ENCODE peak calls at places on chromosomes 2 and 18, in five cellular contexts. P is K562, Y is PC-9, J is GM23248, L is keratinocyte. M is an unnamed sample.

GRCh38 chr2:68925298-68925885 is 27.3 kb downstream of the GKN2 start:
- DNase-seq in P (peak), Y (peak), J (peak), L (no peak), M (peak)

GRCh38 chr2:216424305-216424704 is 12.0 kb downstream of the SMARCAL1 start:
- DNase-seq in P (no peak), Y (no peak), J (peak), L (no peak), M (no peak)

GRCh38 chr2:2824588-2824987 is 493.5 kb upstream of the MYT1L start:
- DNase-seq in P (no peak), Y (no peak), J (no peak), L (no peak), M (no peak)

GRCh38 chr2:19392191-19392590 is 33.8 kb upstream of the OSR1 start:
- DNase-seq in P (no peak), Y (no peak), J (no peak), L (no peak), M (no peak)

GRCh38 chr18:62348474-62348873 is 23.4 kb downstream of the TNFRSF11A start:
- DNase-seq in P (no peak), Y (no peak), J (no peak), L (no peak), M (no peak)

GRCh38 chr2:240255165-240255491 is 114.7 kb upstream of the OTOS start:
- DNase-seq in P (no peak), Y (no peak), J (no peak), L (no peak), M (no peak)

GRCh38 chr2:70498054-70498453 is 55.6 kb downstream of the TGFA start:
- DNase-seq in P (peak), Y (no peak), J (no peak), L (no peak), M (peak)

GRCh38 chr2:21256006-21256405 is 132.2 kb downstream of the TDRD15 start:
- DNase-seq in P (peak), Y (no peak), J (no peak), L (peak), M (peak)

GRCh38 chr2:75309596-75310290 is 110.4 kb upstream of the TACR1 start:
- DNase-seq in P (no peak), Y (no peak), J (peak), L (no peak), M (no peak)

GRCh38 chr2:158795110-158795924 is at the start of gene DAPL1:
- DNase-seq in P (no peak), Y (peak), J (no peak), L (no peak), M (no peak)

GRCh38 chr2:216142540-216142939 is 33.4 kb downstream of the XRCC5 start:
- DNase-seq in P (no peak), Y (no peak), J (peak), L (no peak), M (no peak)

GRCh38 chr2:99217929-99218501 is 37.0 kb downstream of the MRPL30 start:
- DNase-seq in P (peak), Y (no peak), J (no peak), L (no peak), M (no peak)

GRCh38 chr18:26652501-26652900 is 104.1 kb upstream of the KCTD1 start:
- DNase-seq in P (no peak), Y (no peak), J (no peak), L (no peak), M (no peak)

GRCh38 chr18:25351773-25352628 is at the start of gene ZNF521:
- DNase-seq in P (peak), Y (peak), J (peak), L (no peak), M (peak)

GRCh38 chr2:204574473-204574872 is 29.2 kb downstream of the PARD3B start:
- DNase-seq in P (no peak), Y (no peak), J (no peak), L (no peak), M (no peak)

GRCh38 chr18:66280470-66280869 is 323.4 kb downstream of the CDH19 start:
- DNase-seq in P (no peak), Y (no peak), J (no peak), L (no peak), M (no peak)

GRCh38 chr2:197274937-197275336 is 35.6 kb downstream of the ANKRD44 start:
- DNase-seq in P (no peak), Y (no peak), J (no peak), L (no peak), M (no peak)

GRCh38 chr18:74784791-74785190 is 187.1 kb downstream of the ZNF407 start:
- DNase-seq in P (no peak), Y (no peak), J (no peak), L (no peak), M (no peak)

GRCh38 chr2:128489580-128490273 is 171.1 kb upstream of the HS6ST1 start:
- DNase-seq in P (no peak), Y (peak), J (no peak), L (no peak), M (no peak)

GRCh38 chr18:22346342-22346967 is 71.3 kb downstream of the CTAGE1 start:
- DNase-seq in P (peak), Y (peak), J (peak), L (no peak), M (no peak)

DNA sequence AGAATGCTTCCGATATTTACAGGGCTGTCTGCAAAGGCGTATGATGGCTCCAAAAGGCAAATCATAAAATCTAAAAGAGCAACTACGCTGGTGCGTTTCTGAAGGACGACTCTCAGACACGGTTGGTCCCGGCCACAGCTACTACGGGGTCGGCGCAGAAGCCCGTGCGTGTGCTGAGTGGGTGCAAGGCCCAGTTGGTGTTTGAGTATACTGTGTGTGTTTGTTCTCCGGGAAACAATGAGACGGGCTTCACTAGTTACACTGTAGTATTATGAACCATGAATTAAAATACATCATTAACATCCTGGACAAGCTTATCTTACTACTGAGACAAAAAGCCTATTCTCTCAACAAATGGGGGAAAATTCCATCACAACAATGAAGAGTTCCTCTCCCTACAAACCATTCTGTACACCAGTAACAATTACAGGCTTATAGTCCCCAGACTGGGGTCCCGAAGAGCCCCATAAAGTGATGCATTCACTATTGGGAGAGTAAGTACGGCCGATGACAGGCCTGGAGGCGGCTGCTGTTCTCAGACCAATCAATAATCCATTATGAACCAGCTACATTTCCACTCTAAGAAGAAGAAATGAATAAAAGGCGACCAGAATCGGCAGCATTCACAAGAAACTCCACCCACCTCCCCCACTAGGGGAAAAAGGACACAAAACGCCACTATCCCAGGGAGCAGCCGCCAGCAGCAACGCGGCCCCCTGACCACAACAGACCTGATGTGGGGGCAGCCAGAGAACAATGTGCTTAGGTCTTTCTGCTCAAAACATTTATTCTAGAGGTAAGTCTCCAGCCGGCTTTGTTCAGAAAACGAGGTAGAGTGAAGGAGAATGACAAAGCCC is 43.3 kb downstream of the ZNF516 start:
- DNase-seq in P (no peak), Y (no peak), J (peak), L (no peak), M (no peak)
- H2AFZ ChIP-seq in P (no peak), Y (no peak), J (peak), L (peak), M (no peak)

GRCh38 chr18:64539852-64540251 is 391.0 kb upstream of the LINC00305 start:
- DNase-seq in P (no peak), Y (no peak), J (no peak), L (no peak), M (no peak)
- H2AFZ ChIP-seq in P (no peak), Y (no peak), J (no peak), L (no peak), M (no peak)

GRCh38 chr2:76512421-76512820 is 801.7 kb upstream of the GCFC2 start:
- DNase-seq in P (no peak), Y (no peak), J (no peak), L (no peak), M (no peak)

GRCh38 chr2:76506538-76506937 is 795.8 kb upstream of the GCFC2 start:
- DNase-seq in P (no peak), Y (no peak), J (no peak), L (no peak), M (no peak)
- H2AFZ ChIP-seq in P (no peak), Y (no peak), J (no peak), L (no peak), M (no peak)

DNA sequence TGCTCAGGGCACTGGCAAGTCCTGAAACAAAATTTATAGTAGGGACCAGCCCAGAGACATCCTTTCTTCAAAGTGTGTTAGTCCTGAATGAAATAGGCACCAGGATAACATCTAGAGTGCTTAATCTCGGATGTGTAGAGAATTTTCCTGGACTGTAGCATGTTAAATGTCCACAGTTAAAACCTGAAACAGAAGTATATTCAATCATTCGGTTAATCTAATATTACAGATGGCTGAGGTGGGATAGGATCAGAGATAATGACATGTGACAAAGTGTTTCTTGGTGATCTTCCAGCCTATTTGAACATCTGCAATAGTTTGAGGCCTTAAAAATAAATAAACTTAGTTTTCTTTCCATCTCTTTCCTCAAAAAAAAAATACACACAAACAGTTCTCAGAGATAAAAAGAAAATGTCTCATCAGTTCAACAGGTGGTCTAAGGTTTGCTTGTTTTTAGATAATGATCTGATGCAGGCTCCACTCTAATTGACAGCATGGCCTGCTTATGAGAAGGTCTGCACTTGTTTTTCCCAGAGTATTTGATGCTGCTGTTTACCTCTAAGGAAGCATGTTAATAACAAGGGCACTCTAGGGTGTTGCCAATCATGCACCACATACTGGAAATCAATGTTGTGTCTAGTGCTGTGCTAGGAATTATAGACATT is 25.9 kb downstream of the CNTNAP5 start:
- DNase-seq in P (no peak), Y (no peak), J (no peak), L (no peak), M (no peak)
- H2AFZ ChIP-seq in P (no peak), Y (no peak), J (no peak), L (no peak), M (no peak)

GRCh38 chr2:25879133-25879730 is 945 bp upstream of the ASXL2 start:
- DNase-seq in P (no peak), Y (peak), J (peak), L (peak), M (no peak)
- H2AFZ ChIP-seq in P (peak), Y (peak), J (peak), L (peak), M (peak)

DNA sequence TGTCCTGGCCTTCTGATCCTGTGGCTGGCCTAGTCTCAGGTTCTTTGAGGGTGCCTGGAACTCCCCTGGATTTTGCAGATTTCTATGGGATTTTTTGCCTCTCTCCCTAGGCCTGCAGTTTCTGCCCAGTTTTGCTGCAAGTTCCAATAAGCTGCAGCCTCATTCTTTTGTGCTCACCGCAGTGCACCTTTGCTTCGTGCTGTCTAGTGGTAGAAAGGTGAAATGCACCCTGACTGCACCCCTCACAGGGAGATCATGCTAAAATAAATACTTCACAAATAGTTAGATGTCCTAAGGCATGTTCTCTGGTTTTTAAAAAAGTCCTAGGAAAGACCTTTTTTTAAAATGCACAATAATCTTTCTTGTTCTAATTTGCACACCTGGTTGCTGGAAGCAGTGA is 72.5 kb downstream of the GNAL start:
- DNase-seq in P (peak), Y (no peak), J (no peak), L (no peak), M (peak)
- H2AFZ ChIP-seq in P (no peak), Y (no peak), J (no peak), L (no peak), M (no peak)

GRCh38 chr2:182444806-182445205 is 18.0 kb upstream of the PDE1A start:
- DNase-seq in P (no peak), Y (no peak), J (no peak), L (no peak), M (no peak)
- H2AFZ ChIP-seq in P (no peak), Y (no peak), J (no peak), L (no peak), M (no peak)

DNA sequence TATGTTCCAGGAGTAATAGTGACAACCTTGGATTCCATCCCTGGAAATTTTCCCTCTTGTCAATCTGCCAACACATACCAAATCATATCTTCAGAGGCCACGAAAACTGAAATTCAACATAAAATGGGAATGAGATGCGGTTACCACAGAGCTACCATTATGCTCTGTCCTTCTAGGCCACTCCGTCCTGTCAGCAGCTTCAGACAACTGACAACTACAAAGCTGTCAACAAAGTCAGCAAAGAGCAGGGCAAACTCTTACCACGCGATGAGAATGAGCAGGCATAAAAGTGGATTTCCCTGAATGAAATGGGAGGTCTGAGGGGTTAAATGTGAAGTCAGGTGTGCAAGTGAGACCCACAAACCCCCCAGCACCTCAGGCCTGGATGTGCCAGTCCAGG is 130.1 kb downstream of the LNPK start:
- DNase-seq in P (no peak), Y (no peak), J (peak), L (no peak), M (no peak)
- H2AFZ ChIP-seq in P (no peak), Y (no peak), J (peak), L (no peak), M (no peak)

GRCh38 chr2:178882666-178883440 is 75.6 kb upstream of the TTN start:
- DNase-seq in P (no peak), Y (no peak), J (peak), L (no peak), M (no peak)
- H2AFZ ChIP-seq in P (no peak), Y (peak), J (peak), L (peak), M (no peak)

M was measured in OCI-LY7.